ENCODE peak calls at places on chromosomes 7 and 10, in seven cellular contexts. Q, X, F, L, U, N and Y are unnamed samples.

GRCh38 chr10:100766693-100767427 is 21.5 kb downstream of the PAX2 start:
- DNase-seq in Q (no peak), X (no peak), F (peak), L (no peak), U (no peak), N (peak), Y (no peak)

GRCh38 chr10:94065344-94065743 is 71.6 kb downstream of the PLCE1 start:
- DNase-seq in Q (no peak), X (no peak), F (no peak), L (no peak), U (no peak), N (no peak), Y (no peak)

GRCh38 chr7:9939171-9939570 is 1034.5 kb upstream of the PHF14 start:
- DNase-seq in Q (no peak), X (no peak), F (no peak), L (no peak), U (no peak), N (no peak), Y (no peak)

GRCh38 chr10:44752451-44753441 is 158.4 kb upstream of the TMEM72 start:
- DNase-seq in Q (no peak), X (no peak), F (no peak), L (no peak), U (no peak), N (no peak), Y (peak)

GRCh38 chr10:14553434-14553833 is 221.3 kb downstream of the FAM107B start:
- DNase-seq in Q (no peak), X (no peak), F (no peak), L (no peak), U (no peak), N (peak), Y (no peak)

GRCh38 chr10:119281581-119282071 is 74.3 kb downstream of the GRK5 start:
- DNase-seq in Q (no peak), X (no peak), F (peak), L (no peak), U (no peak), N (no peak), Y (no peak)

GRCh38 chr7:1868400-1869165 is 198.5 kb downstream of the ELFN1 start:
- DNase-seq in Q (no peak), X (no peak), F (no peak), L (no peak), U (no peak), N (no peak), Y (no peak)

GRCh38 chr10:77195101-77195500 is 442.5 kb downstream of the KCNMA1 start:
- DNase-seq in Q (no peak), X (no peak), F (no peak), L (no peak), U (no peak), N (no peak), Y (no peak)

GRCh38 chr10:86734209-86734988 is 22.0 kb upstream of the BMPR1A start:
- DNase-seq in Q (no peak), X (no peak), F (no peak), L (no peak), U (no peak), N (no peak), Y (no peak)

GRCh38 chr10:89516149-89516832 is 19.1 kb downstream of the SLC16A12 start:
- DNase-seq in Q (no peak), X (no peak), F (no peak), L (no peak), U (no peak), N (no peak), Y (no peak)

GRCh38 chr7:149731207-149731955 is 42.0 kb downstream of the ZNF467 start:
- DNase-seq in Q (no peak), X (no peak), F (no peak), L (no peak), U (no peak), N (no peak), Y (no peak)

GRCh38 chr7:156668130-156668741 is 27.7 kb downstream of the RNF32 start:
- DNase-seq in Q (no peak), X (no peak), F (no peak), L (no peak), U (no peak), N (peak), Y (no peak)

GRCh38 chr7:137328389-137329120 is 15.0 kb downstream of the PTN start:
- DNase-seq in Q (no peak), X (no peak), F (no peak), L (no peak), U (no peak), N (no peak), Y (no peak)

GRCh38 chr7:157745721-157746709 is 409.2 kb downstream of the DNAJB6 start:
- DNase-seq in Q (no peak), X (no peak), F (no peak), L (no peak), U (no peak), N (no peak), Y (no peak)

GRCh38 chr7:92973964-92974363 is 137.6 kb upstream of the CDK6 start:
- DNase-seq in Q (no peak), X (no peak), F (no peak), L (no peak), U (no peak), N (no peak), Y (no peak)

GRCh38 chr7:100604976-100605911 is 3.1 kb downstream of the PCOLCE start:
- DNase-seq in Q (no peak), X (no peak), F (no peak), L (peak), U (no peak), N (no peak), Y (no peak)

GRCh38 chr10:132597654-132598053 is 60.1 kb downstream of the INPP5A start:
- DNase-seq in Q (no peak), X (no peak), F (no peak), L (no peak), U (no peak), N (no peak), Y (no peak)

GRCh38 chr10:86659721-86660438 is 5.5 kb downstream of the OPN4 start:
- DNase-seq in Q (no peak), X (no peak), F (no peak), L (no peak), U (no peak), N (no peak), Y (no peak)

GRCh38 chr7:43463401-43463980 is 119.4 kb upstream of the STK17A start:
- DNase-seq in Q (no peak), X (no peak), F (no peak), L (no peak), U (no peak), N (no peak), Y (no peak)

GRCh38 chr10:74297389-74298080 is 146.5 kb downstream of the ADK start:
- DNase-seq in Q (no peak), X (no peak), F (no peak), L (no peak), U (no peak), N (no peak), Y (no peak)

GRCh38 chr10:5400843-5401242 is 3.8 kb downstream of the TUBAL3 start:
- DNase-seq in Q (no peak), X (no peak), F (no peak), L (no peak), U (no peak), N (no peak), Y (no peak)

GRCh38 chr7:84216477-84216876 is 21.9 kb upstream of the SEMA3A start:
- DNase-seq in Q (no peak), X (no peak), F (no peak), L (no peak), U (no peak), N (no peak), Y (no peak)

GRCh38 chr10:50627443-50627842 is 3.7 kb upstream of the SGMS1 start:
- DNase-seq in Q (no peak), X (no peak), F (no peak), L (no peak), U (no peak), N (no peak), Y (no peak)

GRCh38 chr7:12199363-12199762 is 11.7 kb upstream of the TMEM106B start:
- DNase-seq in Q (no peak), X (no peak), F (no peak), L (no peak), U (no peak), N (peak), Y (no peak)

GRCh38 chr7:12402365-12402725 is 1.3 kb downstream of the VWDE start:
- DNase-seq in Q (no peak), X (no peak), F (no peak), L (no peak), U (no peak), N (no peak), Y (no peak)

GRCh38 chr7:91519241-91520200 is 255.3 kb downstream of the FZD1 start:
- DNase-seq in Q (no peak), X (no peak), F (no peak), L (no peak), U (no peak), N (no peak), Y (no peak)

GRCh38 chr7:19747740-19748339 is 25.6 kb downstream of the TMEM196 start:
- DNase-seq in Q (peak), X (no peak), F (peak), L (peak), U (no peak), N (peak), Y (peak)
- TF ChIP-seq JUND in Q (no peak), X (no peak), F (no peak), L (no peak), U (no peak), N (no peak), Y (no peak)

DNA sequence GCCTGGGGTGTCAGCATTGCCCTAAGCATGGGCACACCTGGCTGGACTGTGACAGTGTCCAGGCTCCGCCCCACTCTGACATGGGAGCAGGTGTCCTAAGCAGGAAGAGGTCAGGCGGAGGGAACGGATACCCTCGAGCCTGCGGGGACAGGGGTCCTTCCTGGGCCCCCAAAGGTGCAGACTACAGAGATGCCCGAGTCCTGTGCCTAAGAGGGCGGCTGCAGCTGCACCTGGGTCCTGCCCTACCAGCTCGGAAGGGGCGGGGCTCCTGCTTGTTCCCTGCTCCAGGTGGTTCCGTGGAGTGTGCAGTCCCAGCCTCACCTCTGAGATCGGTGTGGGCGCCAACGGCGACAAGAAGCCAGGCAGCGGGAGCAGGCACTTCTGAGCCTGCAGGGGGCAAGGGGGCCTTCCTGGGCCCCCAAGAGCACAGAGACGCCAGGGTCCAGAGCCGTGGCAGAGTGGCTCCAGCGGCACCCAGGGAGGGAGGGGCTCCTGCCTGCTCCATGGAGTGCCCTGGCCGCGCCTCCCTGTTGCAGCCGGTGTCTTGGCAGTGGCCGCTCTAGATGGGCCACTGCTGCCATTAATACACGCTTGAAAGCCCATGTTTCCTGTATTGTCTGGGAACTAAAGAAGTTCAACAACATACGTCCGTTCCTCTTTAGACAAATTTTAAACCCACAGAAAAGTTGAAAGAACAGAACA is 64.5 kb upstream of the CACNA2D1 start:
- DNase-seq in Q (no peak), X (no peak), F (no peak), L (no peak), U (no peak), N (no peak), Y (peak)
- TF ChIP-seq JUND in Q (no peak), X (no peak), F (no peak), L (no peak), U (no peak), N (no peak), Y (no peak)

GRCh38 chr10:13414137-13414536 is 66.0 kb upstream of the SEPHS1 start:
- DNase-seq in Q (no peak), X (no peak), F (no peak), L (no peak), U (no peak), N (no peak), Y (no peak)

GRCh38 chr10:13412894-13413293 is 64.8 kb upstream of the SEPHS1 start:
- DNase-seq in Q (no peak), X (no peak), F (no peak), L (no peak), U (no peak), N (no peak), Y (no peak)

GRCh38 chr10:13416760-13417159 is 68.7 kb upstream of the SEPHS1 start:
- DNase-seq in Q (no peak), X (no peak), F (no peak), L (no peak), U (no peak), N (no peak), Y (no peak)

GRCh38 chr10:13417459-13418126 is 69.5 kb upstream of the SEPHS1 start:
- DNase-seq in Q (no peak), X (no peak), F (no peak), L (peak), U (no peak), N (no peak), Y (no peak)

DNA sequence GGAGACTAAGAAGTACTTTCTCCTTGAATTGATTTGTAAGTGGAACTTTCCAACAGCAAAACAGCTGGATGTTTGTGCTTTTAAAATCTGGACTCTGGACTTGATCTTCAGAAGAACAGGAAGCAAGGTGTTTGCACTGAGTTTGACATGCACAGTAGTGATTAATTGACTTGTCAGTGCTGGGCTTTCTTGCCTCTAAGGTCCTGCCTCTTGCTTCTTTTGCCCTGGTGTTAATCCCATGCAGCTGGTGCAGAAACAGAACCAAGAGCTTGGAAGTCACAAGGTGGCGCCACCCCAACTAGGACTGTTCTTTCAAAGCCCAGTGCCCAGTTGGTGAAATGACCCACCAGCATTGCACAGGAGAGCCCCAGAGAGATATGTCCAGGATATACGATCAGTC is 66.8 kb upstream of the SEPHS1 start:
- DNase-seq in Q (peak), X (no peak), F (peak), L (peak), U (no peak), N (peak), Y (peak)
- TF ChIP-seq JUND in Q (no peak), X (no peak), F (no peak), L (no peak), U (no peak), N (no peak), Y (no peak)

DNA sequence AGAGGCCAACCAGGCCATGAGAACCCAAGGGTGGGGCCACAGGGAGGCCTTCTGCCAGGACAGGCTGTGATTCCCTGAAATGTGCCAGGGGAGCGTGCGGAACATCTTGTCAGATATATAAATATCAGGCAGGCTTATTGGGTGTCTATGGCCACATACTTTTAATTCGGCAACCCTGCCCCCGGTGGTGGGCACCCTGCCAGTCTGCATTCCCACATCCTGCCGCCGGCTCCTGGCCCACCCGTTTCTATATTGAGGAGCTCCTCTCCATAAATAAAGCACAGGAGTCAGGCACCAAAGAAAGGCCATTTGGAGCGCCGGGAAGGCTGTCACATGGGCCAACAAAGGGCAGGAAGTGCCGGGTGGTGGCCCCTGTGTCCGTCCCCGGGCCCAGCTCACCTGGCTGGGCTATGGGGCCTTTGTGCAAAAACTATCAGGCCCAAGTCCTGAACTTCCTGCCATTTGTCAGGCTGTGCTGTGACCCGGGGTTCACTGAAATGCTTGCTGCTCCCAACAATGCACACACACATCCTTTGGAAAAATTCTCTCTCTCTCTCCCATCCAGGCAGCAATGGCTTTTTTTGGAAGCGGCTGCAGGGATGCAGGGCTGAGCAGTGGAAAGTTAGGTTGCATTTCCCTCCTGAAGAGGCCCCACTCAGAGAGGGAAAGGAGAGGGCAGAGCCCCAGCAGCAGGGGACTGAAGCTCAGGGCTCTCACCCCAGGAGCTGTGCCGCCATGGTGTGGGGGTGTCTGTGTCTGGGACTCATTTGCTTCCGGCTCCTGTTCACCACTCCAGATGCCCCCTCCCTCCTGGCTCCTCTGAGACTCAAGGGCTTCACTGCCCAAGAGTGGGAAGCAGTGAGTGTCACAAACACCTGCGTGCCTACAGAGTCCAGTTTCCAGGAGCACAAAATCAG is 25.1 kb upstream of the PODXL start:
- DNase-seq in Q (no peak), X (no peak), F (no peak), L (no peak), U (no peak), N (no peak), Y (no peak)
- TF ChIP-seq JUND in Q (no peak), X (no peak), F (no peak), L (no peak), U (no peak), N (no peak), Y (no peak)

DNA sequence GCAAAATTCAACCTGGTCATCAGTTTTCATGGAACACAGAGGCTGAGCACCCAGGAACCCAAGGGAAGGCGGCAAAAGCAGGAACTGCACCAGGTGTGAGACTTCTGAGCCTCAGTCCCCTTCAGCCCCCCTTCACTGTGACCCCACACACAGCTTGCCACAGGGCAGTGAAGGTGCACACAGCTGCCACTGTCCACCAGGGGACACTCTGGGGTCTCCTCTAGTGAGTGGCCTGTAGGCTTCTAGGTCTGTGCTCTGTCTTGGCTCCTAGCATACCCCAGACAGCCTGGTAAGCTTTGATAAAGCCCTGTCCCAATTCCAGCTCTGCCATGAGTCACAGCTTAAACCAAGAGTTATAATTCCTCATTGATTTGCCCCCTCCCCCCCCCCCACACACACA is 12.1 kb downstream of the KCNH2 start:
- DNase-seq in Q (no peak), X (no peak), F (peak), L (no peak), U (no peak), N (peak), Y (no peak)
- TF ChIP-seq JUND in Q (no peak), X (no peak), F (no peak), L (peak), U (no peak), N (no peak), Y (no peak)